ENCODE peak calls at places on chromosomes 13 and 19, in five cellular contexts. One of them, this sample, is unnamed.

GRCh38 chr13:113849546-113849945 is 14.3 kb downstream of the GAS6 start:
- DNase-seq in tibial artery: no peak
- DNase-seq in left ventricle myocardium inferior: no peak
- DNase-seq in endothelial cell: no peak
- DNase-seq in B cell: no peak
- DNase-seq in this sample: no peak

GRCh38 chr13:109182777-109183465 is 553.5 kb downstream of the MYO16 start:
- DNase-seq in B cell: no peak
- DNase-seq in left ventricle myocardium inferior: no peak
- DNase-seq in endothelial cell: no peak
- DNase-seq in tibial artery: no peak
- DNase-seq in this sample: no peak

GRCh38 chr19:30712428-30713151 is 340.4 kb downstream of the ZNF536 start:
- DNase-seq in endothelial cell: no peak
- DNase-seq in tibial artery: no peak
- DNase-seq in left ventricle myocardium inferior: no peak
- DNase-seq in B cell: no peak
- DNase-seq in this sample: no peak

GRCh38 chr13:85590231-85590931 is 208.8 kb downstream of the SLITRK6 start:
- DNase-seq in tibial artery: no peak
- DNase-seq in left ventricle myocardium inferior: no peak
- DNase-seq in endothelial cell: no peak
- DNase-seq in B cell: no peak
- DNase-seq in this sample: no peak

GRCh38 chr13:84377071-84377470 is 494.8 kb upstream of the SLITRK1 start:
- DNase-seq in tibial artery: no peak
- DNase-seq in B cell: no peak
- DNase-seq in endothelial cell: no peak
- DNase-seq in left ventricle myocardium inferior: no peak
- DNase-seq in this sample: no peak

GRCh38 chr19:40907968-40908735 is 26.1 kb upstream of the CYP2A7 start:
- DNase-seq in endothelial cell: peak
- DNase-seq in left ventricle myocardium inferior: no peak
- DNase-seq in tibial artery: no peak
- DNase-seq in B cell: no peak
- DNase-seq in this sample: peak

GRCh38 chr19:50486823-50487515 is 10.3 kb upstream of the GARIN5A start:
- DNase-seq in endothelial cell: no peak
- DNase-seq in B cell: no peak
- DNase-seq in tibial artery: no peak
- DNase-seq in left ventricle myocardium inferior: no peak
- DNase-seq in this sample: peak

GRCh38 chr19:40253611-40254092 is 27.2 kb upstream of the CCNP start:
- DNase-seq in endothelial cell: no peak
- DNase-seq in left ventricle myocardium inferior: no peak
- DNase-seq in tibial artery: no peak
- DNase-seq in B cell: no peak
- DNase-seq in this sample: no peak

GRCh38 chr19:54905411-54905810 is 537 bp upstream of the NCR1 start:
- DNase-seq in B cell: no peak
- DNase-seq in left ventricle myocardium inferior: no peak
- DNase-seq in tibial artery: no peak
- DNase-seq in endothelial cell: no peak
- DNase-seq in this sample: no peak

GRCh38 chr19:45640849-45641273 is 1.7 kb upstream of the EML2 start:
- DNase-seq in left ventricle myocardium inferior: no peak
- DNase-seq in endothelial cell: no peak
- DNase-seq in B cell: peak
- DNase-seq in tibial artery: no peak
- DNase-seq in this sample: peak

GRCh38 chr13:79591493-79591892 is 110.5 kb downstream of the NDFIP2 start:
- DNase-seq in B cell: no peak
- DNase-seq in endothelial cell: no peak
- DNase-seq in tibial artery: no peak
- DNase-seq in left ventricle myocardium inferior: no peak
- DNase-seq in this sample: no peak

GRCh38 chr19:16585808-16586476 is 13.7 kb upstream of the SLC35E1 start:
- DNase-seq in tibial artery: no peak
- DNase-seq in endothelial cell: no peak
- DNase-seq in left ventricle myocardium inferior: no peak
- DNase-seq in B cell: peak
- DNase-seq in this sample: peak

GRCh38 chr13:95636853-95637252 is 7.7 kb downstream of the DZIP1 start:
- DNase-seq in left ventricle myocardium inferior: no peak
- DNase-seq in B cell: no peak
- DNase-seq in endothelial cell: no peak
- DNase-seq in tibial artery: no peak
- DNase-seq in this sample: no peak

GRCh38 chr13:71290963-71291937 is 575.8 kb downstream of the DACH1 start:
- DNase-seq in tibial artery: no peak
- DNase-seq in left ventricle myocardium inferior: no peak
- DNase-seq in endothelial cell: no peak
- DNase-seq in B cell: peak
- DNase-seq in this sample: peak

GRCh38 chr19:42276821-42277220 is 7.8 kb downstream of the CIC start:
- DNase-seq in endothelial cell: no peak
- DNase-seq in B cell: no peak
- DNase-seq in left ventricle myocardium inferior: no peak
- DNase-seq in tibial artery: no peak
- DNase-seq in this sample: peak

GRCh38 chr13:87129602-87130300 is 541.4 kb upstream of the SLITRK5 start:
- DNase-seq in B cell: no peak
- DNase-seq in left ventricle myocardium inferior: no peak
- DNase-seq in endothelial cell: no peak
- DNase-seq in tibial artery: no peak
- DNase-seq in this sample: no peak

GRCh38 chr13:73708393-73708985 is 425.7 kb downstream of the KLF12 start:
- DNase-seq in tibial artery: no peak
- DNase-seq in B cell: peak
- DNase-seq in left ventricle myocardium inferior: no peak
- DNase-seq in endothelial cell: peak
- DNase-seq in this sample: peak

DNA sequence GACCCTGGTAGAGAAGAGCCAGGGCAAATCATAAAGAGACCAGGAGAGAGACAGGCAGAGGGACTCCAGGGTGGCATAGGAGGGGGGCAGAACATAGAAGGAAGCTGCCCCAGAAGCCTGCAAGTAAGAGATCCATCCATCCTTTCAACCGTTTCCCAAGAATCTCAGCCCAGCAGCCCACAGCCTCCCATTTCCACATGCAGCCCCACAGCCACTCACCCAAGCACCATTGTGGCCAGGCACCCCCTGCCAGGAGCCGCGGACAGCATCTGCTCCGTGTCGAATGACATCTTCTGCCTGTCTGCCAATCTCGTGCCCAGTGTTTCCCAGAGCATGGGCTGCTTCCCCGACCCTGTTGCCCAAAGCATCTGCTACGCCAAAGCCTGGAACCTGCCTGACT is 618 bp downstream of the DMKN start:
- DNase-seq in tibial artery: no peak
- DNase-seq in left ventricle myocardium inferior: no peak
- DNase-seq in B cell: no peak
- DNase-seq in endothelial cell: no peak
- DNase-seq in this sample: no peak
- TF ChIP-seq CTCF in tibial artery: no peak
- TF ChIP-seq CTCF in left ventricle myocardium inferior: no peak
- TF ChIP-seq CTCF in B cell: no peak
- TF ChIP-seq CTCF in endothelial cell: no peak
- TF ChIP-seq CTCF in this sample: no peak

DNA sequence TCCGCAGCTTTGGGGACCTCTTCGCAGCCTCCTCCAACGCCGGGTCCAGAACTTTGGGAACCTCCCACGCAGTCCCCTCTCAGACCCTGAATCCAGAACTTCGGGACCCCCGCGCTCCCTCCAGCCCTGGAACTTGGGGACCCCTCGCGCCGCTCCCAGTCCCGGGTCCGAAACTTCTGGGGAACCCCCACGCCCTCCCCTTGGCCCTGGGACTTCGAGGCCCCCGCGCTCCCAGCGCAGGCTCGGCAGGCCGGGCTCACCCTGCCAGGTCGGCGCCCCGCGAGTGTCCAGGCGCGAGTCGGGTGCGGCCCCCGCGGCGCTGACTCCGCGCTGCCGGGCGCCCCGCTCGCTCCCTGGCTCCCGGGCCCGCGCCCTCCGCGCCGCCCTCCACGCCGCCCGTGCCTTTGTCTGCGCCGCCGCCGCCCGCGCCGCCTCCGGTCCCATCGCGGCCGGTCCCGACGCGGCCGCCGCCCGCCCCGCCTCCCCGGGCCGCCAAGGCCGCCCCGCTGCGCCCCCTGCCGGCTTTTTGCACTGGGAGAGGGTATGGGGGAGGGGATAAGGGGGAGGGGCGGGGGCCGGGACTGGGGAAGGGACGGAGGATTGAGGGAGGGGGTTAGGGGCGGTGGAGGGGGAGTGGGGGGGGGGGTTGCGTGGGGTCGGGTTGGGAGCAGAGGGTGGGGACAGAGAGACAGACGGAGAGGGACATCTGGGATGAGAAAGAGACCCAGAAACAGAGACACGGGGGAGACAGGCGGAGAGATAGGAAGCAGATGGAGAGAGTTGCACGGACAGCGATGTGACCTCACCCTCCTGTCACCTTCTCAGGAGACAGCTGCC is at the start of gene HOMER3:
- DNase-seq in left ventricle myocardium inferior: peak
- DNase-seq in endothelial cell: peak
- DNase-seq in B cell: peak
- DNase-seq in tibial artery: peak
- DNase-seq in this sample: peak
- TF ChIP-seq CTCF in left ventricle myocardium inferior: peak
- TF ChIP-seq CTCF in endothelial cell: no peak
- TF ChIP-seq CTCF in B cell: no peak
- TF ChIP-seq CTCF in tibial artery: peak
- TF ChIP-seq CTCF in this sample: no peak

DNA sequence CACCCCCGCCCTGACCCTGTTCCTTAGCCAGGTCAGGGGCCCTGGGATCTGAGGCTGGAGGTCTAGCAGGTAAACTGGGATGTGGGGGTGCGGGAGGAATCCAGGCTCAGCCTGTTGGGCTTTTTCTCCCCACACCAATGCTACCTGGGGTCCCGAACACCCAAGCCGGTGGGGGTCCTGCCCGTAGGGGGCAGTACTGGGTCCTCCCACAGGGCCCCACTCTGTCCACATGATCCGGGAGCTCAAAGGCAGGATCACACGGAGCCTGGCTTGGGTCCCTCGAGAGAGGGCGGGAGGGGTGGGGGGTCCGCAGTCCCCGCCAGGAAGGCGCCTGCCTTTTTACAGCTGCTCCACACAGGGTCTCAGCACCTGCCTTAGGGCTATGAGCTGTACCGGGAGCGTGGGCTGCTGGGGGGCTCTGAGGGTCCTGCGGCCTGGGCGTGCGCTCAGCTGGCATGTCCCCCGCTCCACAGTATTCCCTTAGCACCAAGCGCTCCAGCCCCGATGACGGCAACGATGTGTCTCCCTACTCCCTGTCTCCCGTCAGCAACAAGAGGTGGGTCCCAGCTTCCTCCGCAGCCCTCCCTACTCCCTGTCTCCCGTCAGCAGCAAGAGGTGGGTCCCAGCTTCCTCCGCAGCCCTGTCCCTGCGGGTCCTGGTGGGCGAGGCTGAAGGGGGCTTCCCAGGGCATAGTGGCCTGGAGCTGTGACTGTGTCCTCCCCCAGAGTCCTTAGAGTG is 12.3 kb upstream of the TEKTIP1 start:
- DNase-seq in tibial artery: no peak
- DNase-seq in B cell: no peak
- DNase-seq in left ventricle myocardium inferior: no peak
- DNase-seq in endothelial cell: no peak
- DNase-seq in this sample: no peak
- TF ChIP-seq CTCF in tibial artery: no peak
- TF ChIP-seq CTCF in B cell: no peak
- TF ChIP-seq CTCF in left ventricle myocardium inferior: no peak
- TF ChIP-seq CTCF in endothelial cell: peak
- TF ChIP-seq CTCF in this sample: peak

GRCh38 chr19:29596885-29597525 is 9.1 kb upstream of the POP4 start:
- DNase-seq in B cell: no peak
- DNase-seq in endothelial cell: peak
- DNase-seq in tibial artery: no peak
- DNase-seq in left ventricle myocardium inferior: no peak
- DNase-seq in this sample: no peak
- TF ChIP-seq CTCF in B cell: no peak
- TF ChIP-seq CTCF in endothelial cell: no peak
- TF ChIP-seq CTCF in tibial artery: no peak
- TF ChIP-seq CTCF in left ventricle myocardium inferior: peak
- TF ChIP-seq CTCF in this sample: peak

GRCh38 chr13:111153279-111153976 is 38.3 kb downstream of the ARHGEF7 start:
- DNase-seq in tibial artery: peak
- DNase-seq in endothelial cell: peak
- DNase-seq in B cell: peak
- DNase-seq in left ventricle myocardium inferior: peak
- DNase-seq in this sample: peak
- TF ChIP-seq CTCF in tibial artery: peak
- TF ChIP-seq CTCF in endothelial cell: no peak
- TF ChIP-seq CTCF in B cell: no peak
- TF ChIP-seq CTCF in left ventricle myocardium inferior: peak
- TF ChIP-seq CTCF in this sample: no peak

GRCh38 chr13:42660367-42660965 is 86.5 kb downstream of the TNFSF11 start:
- DNase-seq in left ventricle myocardium inferior: no peak
- DNase-seq in endothelial cell: no peak
- DNase-seq in tibial artery: no peak
- DNase-seq in B cell: no peak
- DNase-seq in this sample: no peak
- TF ChIP-seq CTCF in left ventricle myocardium inferior: peak
- TF ChIP-seq CTCF in endothelial cell: no peak
- TF ChIP-seq CTCF in tibial artery: no peak
- TF ChIP-seq CTCF in B cell: no peak
- TF ChIP-seq CTCF in this sample: no peak

DNA sequence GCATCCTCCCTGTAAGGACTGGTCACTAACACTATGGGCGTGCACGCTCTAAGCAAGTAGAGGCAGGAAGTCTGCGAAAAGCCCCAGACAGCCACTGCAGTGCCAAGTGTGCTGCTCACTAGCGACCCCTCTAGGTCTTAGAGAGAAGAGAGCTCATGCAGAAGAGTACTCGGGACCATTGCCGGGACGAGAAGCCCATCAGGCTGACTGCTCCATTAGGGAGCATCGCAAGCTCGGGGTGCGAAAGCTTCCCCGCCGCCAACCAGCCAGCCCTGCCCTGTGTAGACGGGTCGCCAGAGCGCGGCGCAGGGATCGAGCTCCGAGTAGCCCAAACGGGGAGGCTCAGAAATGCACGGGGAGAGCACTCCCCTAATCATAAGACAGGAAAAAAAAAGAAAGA is 16.6 kb downstream of the POU4F1 start:
- DNase-seq in B cell: no peak
- DNase-seq in tibial artery: no peak
- DNase-seq in left ventricle myocardium inferior: no peak
- DNase-seq in endothelial cell: peak
- DNase-seq in this sample: no peak
- TF ChIP-seq CTCF in B cell: no peak
- TF ChIP-seq CTCF in tibial artery: no peak
- TF ChIP-seq CTCF in left ventricle myocardium inferior: no peak
- TF ChIP-seq CTCF in endothelial cell: peak
- TF ChIP-seq CTCF in this sample: no peak

DNA sequence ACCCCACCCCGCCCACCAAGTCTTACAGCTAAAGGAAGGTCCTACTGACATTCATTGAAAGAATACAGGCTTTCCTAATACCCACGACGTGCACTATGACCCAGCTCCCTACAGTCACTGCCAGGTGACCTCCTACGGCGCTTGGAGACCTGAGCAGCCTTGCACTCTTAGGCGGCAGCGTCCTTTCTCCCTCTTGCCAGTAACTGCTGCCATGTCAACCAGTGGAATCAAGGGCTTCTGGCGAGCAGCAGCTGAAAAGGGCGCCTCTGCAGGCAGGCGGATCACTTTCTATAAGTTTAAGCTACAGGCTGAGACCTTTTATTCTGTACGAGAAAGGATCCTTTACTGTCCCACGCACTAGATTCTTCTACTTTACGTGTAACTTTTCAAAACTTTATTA is 2.0 kb downstream of the KCTD12 start:
- DNase-seq in B cell: no peak
- DNase-seq in left ventricle myocardium inferior: peak
- DNase-seq in tibial artery: no peak
- DNase-seq in endothelial cell: peak
- DNase-seq in this sample: peak
- TF ChIP-seq CTCF in B cell: peak
- TF ChIP-seq CTCF in left ventricle myocardium inferior: peak
- TF ChIP-seq CTCF in tibial artery: no peak
- TF ChIP-seq CTCF in endothelial cell: no peak
- TF ChIP-seq CTCF in this sample: no peak